ENCODE peak calls at places on chromosomes 11 and 22, in five cellular contexts. X is choroid plexus epithelial cell, I is AG09309, D is cardiac fibroblast, V is IMR-90. M is an unnamed sample.

GRCh38 chr11:2385156-2386151 is 8.3 kb downstream of the CD81 start:
- DNase-seq in X (no peak), I (no peak), D (no peak), V (no peak), M (peak)

GRCh38 chr11:65524010-65524746 is 705 bp upstream of the SCYL1 start:
- DNase-seq in X (no peak), I (no peak), D (no peak), V (no peak), M (no peak)

GRCh38 chr22:46547179-46547882 is 9.9 kb upstream of the CELSR1 start:
- DNase-seq in X (peak), I (no peak), D (peak), V (peak), M (no peak)

GRCh38 chr22:21587803-21588611 is 20.5 kb downstream of the UBE2L3 start:
- DNase-seq in X (peak), I (no peak), D (peak), V (peak), M (peak)

GRCh38 chr11:34105079-34105956 is at the start of gene NAT10:
- DNase-seq in X (peak), I (peak), D (peak), V (peak), M (peak)

GRCh38 chr11:70233962-70234361 is 30.9 kb downstream of the FADD start:
- DNase-seq in X (no peak), I (no peak), D (no peak), V (no peak), M (no peak)

GRCh38 chr11:104946907-104947306 is 21.5 kb downstream of the CASP4 start:
- DNase-seq in X (peak), I (no peak), D (peak), V (peak), M (peak)

GRCh38 chr11:55707029-55707428 is 45.0 kb downstream of the OR4C6 start:
- DNase-seq in X (peak), I (no peak), D (peak), V (peak), M (peak)

GRCh38 chr11:65386307-65387081 is at the start of gene FRMD8:
- DNase-seq in X (peak), I (no peak), D (peak), V (peak), M (peak)

GRCh38 chr22:48898524-48899377 is 928.9 kb downstream of the BRD1 start:
- DNase-seq in X (no peak), I (no peak), D (no peak), V (no peak), M (no peak)

GRCh38 chr22:44929348-44930015 is 80.3 kb downstream of the PHF21B start:
- DNase-seq in X (no peak), I (no peak), D (no peak), V (no peak), M (no peak)

GRCh38 chr22:38697055-38697980 is 3.4 kb downstream of the JOSD1 start:
- DNase-seq in X (peak), I (no peak), D (peak), V (peak), M (no peak)

GRCh38 chr11:80297808-80298460 is 857.1 kb upstream of the TENM4 start:
- DNase-seq in X (peak), I (no peak), D (peak), V (peak), M (no peak)

GRCh38 chr11:17277024-17277584 is 565 bp downstream of the NUCB2 start:
- DNase-seq in X (peak), I (no peak), D (peak), V (peak), M (peak)

GRCh38 chr11:83355406-83355805 is 69.2 kb upstream of the CCDC90B start:
- DNase-seq in X (no peak), I (no peak), D (no peak), V (no peak), M (no peak)

GRCh38 chr11:61695917-61696316 is 15.7 kb downstream of the DAGLA start:
- DNase-seq in X (peak), I (peak), D (peak), V (peak), M (peak)

GRCh38 chr11:65859812-65860277 is 388 bp upstream of the MUS81 start:
- DNase-seq in X (no peak), I (no peak), D (no peak), V (no peak), M (no peak)

GRCh38 chr22:38397189-38398097 is 57.6 kb downstream of the KCNJ4 start:
- DNase-seq in X (peak), I (no peak), D (peak), V (no peak), M (peak)

GRCh38 chr11:75475767-75476650 is 43.0 kb upstream of the KLHL35 start:
- DNase-seq in X (peak), I (no peak), D (peak), V (peak), M (peak)

GRCh38 chr22:39013923-39014722 is at the start of gene APOBEC3C:
- DNase-seq in X (peak), I (peak), D (peak), V (peak), M (peak)

GRCh38 chr22:49449377-49449776 is 378.3 kb downstream of the BRD1 start:
- DNase-seq in X (no peak), I (no peak), D (no peak), V (no peak), M (no peak)

GRCh38 chr22:41449321-41449720 is 2.7 kb upstream of the TOB2 start:
- DNase-seq in X (no peak), I (no peak), D (peak), V (no peak), M (peak)

GRCh38 chr22:41048791-41049717 is 43.3 kb upstream of the EP300 start:
- DNase-seq in X (peak), I (peak), D (peak), V (peak), M (no peak)

GRCh38 chr11:29268733-29269132 is 748.1 kb downstream of the KCNA4 start:
- DNase-seq in X (no peak), I (no peak), D (no peak), V (no peak), M (no peak)

GRCh38 chr11:90332415-90332814 is 109.6 kb upstream of the CHORDC1 start:
- DNase-seq in X (no peak), I (no peak), D (no peak), V (no peak), M (no peak)

GRCh38 chr22:42872821-42873220 is 15.7 kb upstream of the ARFGAP3 start:
- DNase-seq in X (peak), I (no peak), D (no peak), V (no peak), M (no peak)
- H3K4me3 ChIP-seq in X (no peak), I (no peak), D (no peak), V (no peak), M (no peak)

DNA sequence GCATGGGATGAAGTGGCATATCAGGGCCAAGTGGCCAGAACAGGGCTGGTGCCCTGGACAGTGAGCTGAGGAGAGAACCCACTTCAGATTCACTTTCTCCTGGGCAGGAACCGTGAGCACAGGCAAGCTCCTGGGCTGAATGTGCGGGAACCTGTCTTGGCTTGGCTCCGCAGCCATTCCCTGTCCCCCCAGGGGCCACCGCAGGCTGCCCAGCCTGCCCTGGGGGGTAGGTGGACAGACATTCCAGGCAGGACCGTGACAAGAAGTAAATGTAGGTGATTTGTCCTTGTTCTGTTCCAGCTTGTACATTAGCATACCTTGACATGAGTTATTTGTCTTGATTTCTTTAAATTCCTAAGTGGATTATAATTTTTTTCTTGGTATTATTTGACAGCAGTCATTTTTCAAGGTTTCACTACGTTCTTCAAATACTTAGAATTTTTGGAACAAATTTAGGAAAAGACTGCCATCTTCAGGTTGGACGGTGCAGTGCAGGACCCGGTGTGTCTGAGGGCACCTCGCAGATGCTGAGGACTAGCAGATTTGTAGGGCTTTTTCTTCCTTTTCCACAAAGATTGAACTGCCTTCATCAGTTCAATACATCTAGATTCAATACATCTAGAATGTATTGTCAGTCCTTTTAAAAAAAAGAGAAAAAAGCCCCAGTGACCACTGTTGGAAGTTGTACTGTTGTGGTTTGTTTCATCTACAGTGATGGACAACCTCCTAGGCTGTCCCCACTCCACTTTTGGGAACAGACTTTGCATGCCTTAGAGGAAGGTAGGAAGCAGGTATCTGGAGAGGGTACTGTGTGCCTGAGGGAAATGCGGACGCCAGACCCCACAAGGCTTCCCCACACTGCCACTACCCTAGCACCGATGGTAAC is 115.1 kb upstream of the RASSF10 start:
- DNase-seq in X (peak), I (no peak), D (peak), V (peak), M (peak)
- TF ChIP-seq CTCF in X (peak), I (peak), D (peak), V (peak), M (peak)

GRCh38 chr22:19843857-19844422 is 10.7 kb downstream of the GNB1L start:
- DNase-seq in X (no peak), I (no peak), D (no peak), V (no peak), M (no peak)
- H3K4me3 ChIP-seq in X (no peak), I (no peak), D (no peak), V (no peak), M (no peak)

GRCh38 chr11:102780491-102780918 is at the start of gene MMP10:
- DNase-seq in X (peak), I (no peak), D (peak), V (peak), M (no peak)
- TF ChIP-seq CTCF in X (peak), I (peak), D (peak), V (peak), M (peak)